ENCODE peak calls at places on chromosome X, in four cellular contexts. A, W, E and T are unnamed samples.
A peak's percentile ranks its signal among the peaks of the same experiment; 100 is the strongest.

GRCh38 chrX:54807524-54808108 is at the start of gene MAGED2:
- DNase-seq in A (peak; percentile 42), W (peak; percentile 56), E (peak; percentile 56), T (no peak)

GRCh38 chrX:39518451-39519212 is 579.1 kb downstream of the BCOR start:
- DNase-seq in A (peak; percentile 28), W (no peak), E (peak; percentile 65), T (no peak)

GRCh38 chrX:8971116-8971515 is 62.8 kb downstream of the FAM9B start:
- DNase-seq in A (peak; percentile 55), W (peak; percentile 61), E (peak; percentile 23), T (peak; percentile 67)

GRCh38 chrX:150366951-150367545 is 3.9 kb downstream of the MAMLD1 start:
- DNase-seq in A (peak; percentile 74), W (no peak), E (no peak), T (no peak)

GRCh38 chrX:150517303-150517896 is 51.0 kb upstream of the MTM1 start:
- DNase-seq in A (peak; percentile 84), W (no peak), E (no peak), T (no peak)

GRCh38 chrX:25872786-25873185 is 265.4 kb upstream of the MAGEB18 start:
- DNase-seq in A (no peak), W (no peak), E (no peak), T (no peak)

GRCh38 chrX:136639506-136640176 is 8.3 kb upstream of the CD40LG start:
- DNase-seq in A (peak; percentile 76), W (no peak), E (no peak), T (no peak)

GRCh38 chrX:24482823-24483410 is 17.8 kb downstream of the PDK3 start:
- DNase-seq in A (no peak), W (no peak), E (no peak), T (no peak)

GRCh38 chrX:129726307-129727111 is 12.3 kb upstream of the XPNPEP2 start:
- DNase-seq in A (peak; percentile 73), W (peak; percentile 77), E (peak; percentile 75), T (no peak)

GRCh38 chrX:9257718-9258117 is 207.1 kb upstream of the TBL1X start:
- DNase-seq in A (no peak), W (no peak), E (no peak), T (no peak)

GRCh38 chrX:79182616-79183015 is 38.1 kb downstream of the GPR174 start:
- DNase-seq in A (no peak), W (no peak), E (no peak), T (peak; percentile 30)

GRCh38 chrX:16213970-16214369 is 46.7 kb downstream of the MAGEB17 start:
- DNase-seq in A (no peak), W (no peak), E (no peak), T (no peak)

GRCh38 chrX:132483523-132483922 is 5.3 kb downstream of the MBNL3 start:
- DNase-seq in A (no peak), W (no peak), E (no peak), T (no peak)

GRCh38 chrX:49856819-49857218 is 22.5 kb upstream of the USP27X start:
- DNase-seq in A (no peak), W (no peak), E (no peak), T (no peak)

GRCh38 chrX:111823068-111823467 is 52.9 kb upstream of the TRPC5OS start:
- DNase-seq in A (peak; percentile 36), W (peak; percentile 78), E (peak; percentile 89), T (no peak)

GRCh38 chrX:137033774-137034507 is at the start of gene GPR101:
- DNase-seq in A (peak; percentile 13), W (peak; percentile 38), E (peak; percentile 59), T (no peak)

GRCh38 chrX:147180886-147181285 is 366.3 kb upstream of the CXorf51A start:
- DNase-seq in A (no peak), W (no peak), E (no peak), T (no peak)

GRCh38 chrX:22758807-22759481 is 240.8 kb upstream of the DDX53 start:
- DNase-seq in A (no peak), W (no peak), E (no peak), T (no peak)

GRCh38 chrX:11427082-11428033 is 134.1 kb downstream of the AMELX start:
- DNase-seq in A (peak; percentile 46), W (peak; percentile 48), E (peak; percentile 55), T (peak; percentile 77)

GRCh38 chrX:23902419-23902818 is 5.3 kb downstream of the APOO start:
- DNase-seq in A (peak; percentile 72), W (peak; percentile 58), E (peak; percentile 69), T (peak; percentile 14)

GRCh38 chrX:97398030-97398551 is 514.4 kb downstream of the RPA4 start:
- DNase-seq in A (no peak), W (no peak), E (no peak), T (peak; percentile 76)

GRCh38 chrX:80511969-80512760 is 91.9 kb downstream of the TENT5D start:
- DNase-seq in A (peak; percentile 0), W (peak; percentile 21), E (peak; percentile 3), T (peak; percentile 10)

GRCh38 chrX:129732857-129733256 is 5.9 kb upstream of the XPNPEP2 start:
- DNase-seq in A (no peak), W (no peak), E (no peak), T (no peak)

GRCh38 chrX:133726211-133726630 is 259.2 kb downstream of the GPC3 start:
- DNase-seq in A (peak; percentile 61), W (no peak), E (no peak), T (no peak)

GRCh38 chrX:124981420-124981819 is 338.3 kb upstream of the TEX13C start:
- DNase-seq in A (no peak), W (no peak), E (no peak), T (no peak)

GRCh38 chrX:135295238-135295943 is 13.9 kb upstream of the ETDC start:
- DNase-seq in A (no peak), W (peak; percentile 80), E (peak; percentile 81), T (peak; percentile 79)

GRCh38 chrX:66015152-66015827 is 24.6 kb downstream of the VSIG4 start:
- DNase-seq in A (no peak), W (no peak), E (no peak), T (peak; percentile 72)

GRCh38 chrX:104324871-104325585 is 70.3 kb upstream of the ESX1 start:
- DNase-seq in A (peak; percentile 63), W (no peak), E (no peak), T (no peak)

GRCh38 chrX:49915352-49916222 is 6.8 kb upstream of the CLCN5 start:
- DNase-seq in A (peak; percentile 61), W (peak; percentile 59), E (peak; percentile 61), T (peak; percentile 58)

GRCh38 chrX:68654693-68655092 is 7.2 kb downstream of the STARD8 start:
- DNase-seq in A (no peak), W (no peak), E (no peak), T (no peak)

GRCh38 chrX:31993635-31994034 is 921.8 kb upstream of the FTHL17 start:
- DNase-seq in A (no peak), W (no peak), E (no peak), T (no peak)

GRCh38 chrX:18575744-18576143 is 96.2 kb downstream of the RS1 start:
- DNase-seq in A (no peak), W (no peak), E (no peak), T (no peak)

GRCh38 chrX:77451041-77451440 is 3.9 kb downstream of the FGF16 start:
- DNase-seq in A (peak; percentile 86), W (no peak), E (no peak), T (no peak)

GRCh38 chrX:101395789-101396188 is 5.0 kb downstream of the RPL36A start:
- DNase-seq in A (peak; percentile 30), W (no peak), E (no peak), T (no peak)
- H3F3A ChIP-seq in A (peaks cover 58% of the 10 kb centered on the region), W (peaks cover 31% of the 10 kb centered on the region), E (peaks cover 60% of the 10 kb centered on the region), T (peaks cover 25% of the 10 kb centered on the region)

GRCh38 chrX:119687661-119688413 is 5.1 kb downstream of the SEPTIN6 start:
- DNase-seq in A (peak; percentile 66), W (no peak), E (no peak), T (no peak)
- H3F3A ChIP-seq in A (peaks cover 14% of the 10 kb centered on the region), W (no peaks in the 10 kb centered on the region), E (peaks cover 8% of the 10 kb centered on the region), T (peaks cover 65% of the 10 kb centered on the region)

GRCh38 chrX:123876177-123876576 is 16.3 kb downstream of the XIAP start:
- DNase-seq in A (no peak), W (no peak), E (no peak), T (no peak)

GRCh38 chrX:123878177-123878576 is 18.3 kb downstream of the XIAP start:
- DNase-seq in A (peak; percentile 18), W (no peak), E (no peak), T (peak; percentile 75)

GRCh38 chrX:123873956-123874355 is 14.1 kb downstream of the XIAP start:
- DNase-seq in A (no peak), W (no peak), E (no peak), T (no peak)

GRCh38 chrX:123881330-123881729 is 21.5 kb downstream of the XIAP start:
- DNase-seq in A (no peak), W (no peak), E (no peak), T (no peak)

DNA sequence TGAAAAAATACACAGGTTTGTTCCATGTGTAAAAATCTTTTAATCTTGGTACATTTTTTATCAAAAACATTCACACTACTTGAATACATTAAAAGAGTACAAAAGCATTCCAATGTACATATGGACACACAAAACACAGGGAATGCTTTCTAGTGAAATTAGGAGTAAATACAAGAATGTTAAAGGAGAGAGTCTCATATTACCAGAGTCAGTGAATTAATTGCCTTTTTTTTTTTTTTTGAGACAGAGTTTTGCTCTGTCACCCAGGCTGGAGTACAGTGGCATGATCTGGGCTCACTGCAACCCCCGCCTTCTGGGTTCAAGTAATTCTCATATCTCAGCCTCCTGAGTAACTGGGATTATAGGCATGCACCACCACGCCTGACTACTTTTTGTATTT is 17.0 kb downstream of the XIAP start:
- DNase-seq in A (no peak), W (no peak), E (no peak), T (no peak)
- H3F3A ChIP-seq in A (peaks cover 11% of the 10 kb centered on the region), W (no peaks in the 10 kb centered on the region), E (no peaks in the 10 kb centered on the region), T (peaks cover 13% of the 10 kb centered on the region)

GRCh38 chrX:45768666-45769065 is 568.0 kb upstream of the DIPK2B start:
- DNase-seq in A (peak; percentile 45), W (no peak), E (no peak), T (no peak)
- H3F3A ChIP-seq in A (peaks cover 94% of the 10 kb centered on the region), W (no peaks in the 10 kb centered on the region), E (no peaks in the 10 kb centered on the region), T (no peaks in the 10 kb centered on the region)

GRCh38 chrX:107728342-107729099 is 47.1 kb downstream of the TSC22D3 start:
- DNase-seq in A (no peak), W (no peak), E (no peak), T (no peak)
- H3F3A ChIP-seq in A (no peaks in the 10 kb centered on the region), W (no peaks in the 10 kb centered on the region), E (peaks cover 24% of the 10 kb centered on the region), T (no peaks in the 10 kb centered on the region)

DNA sequence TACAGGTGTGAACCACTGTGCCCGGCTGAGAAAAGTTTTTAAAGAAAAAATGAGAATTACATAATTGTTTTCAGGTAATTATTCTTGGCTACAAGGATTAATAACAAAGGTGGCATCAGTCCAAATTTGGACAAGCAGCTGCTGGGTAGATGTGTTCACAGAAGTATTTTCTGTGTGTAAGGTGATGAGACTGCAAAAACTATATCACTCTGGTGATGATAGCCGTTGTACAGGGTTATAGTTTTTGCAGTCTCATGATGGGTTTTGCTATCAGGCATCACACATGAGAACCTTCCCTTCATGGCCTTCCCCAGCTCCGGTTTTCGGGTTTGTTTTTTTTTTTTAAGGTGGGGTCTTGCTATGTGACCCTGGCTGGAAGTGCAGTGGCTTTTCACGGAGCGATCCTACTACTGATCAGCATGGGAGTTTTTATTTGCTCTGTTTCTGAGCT is 5.1 kb upstream of the SLC10A3 start:
- DNase-seq in A (no peak), W (no peak), E (no peak), T (no peak)
- H3F3A ChIP-seq in A (no peaks in the 10 kb centered on the region), W (no peaks in the 10 kb centered on the region), E (peaks cover 7% of the 10 kb centered on the region), T (peaks cover 3% of the 10 kb centered on the region)